ENCODE peak calls at places on chromosomes 12 and 14, in nine cellular contexts. T, Y, G, W, C, Q, D, H and J are unnamed samples.

GRCh38 chr12:83827860-83828259 is 1084.7 kb downstream of the SLC6A15 start:
- DNase-seq in T (no peak), Y (peak; percentile 84), G (no peak), W (peak; percentile 51), C (peak; percentile 59), Q (no peak), D (peak; percentile 23), H (peak; percentile 54), J (no peak)

GRCh38 chr12:93139028-93139665 is 210.1 kb upstream of the EEA1 start:
- DNase-seq in T (no peak), Y (no peak), G (no peak), W (no peak), C (no peak), Q (no peak), D (no peak), H (no peak), J (no peak)

GRCh38 chr12:113066806-113067400 is 10.4 kb downstream of the DTX1 start:
- DNase-seq in T (no peak), Y (peak; percentile 68), G (no peak), W (no peak), C (no peak), Q (no peak), D (no peak), H (no peak), J (no peak)

GRCh38 chr14:101546706-101547105 is 14.6 kb upstream of the DIO3 start:
- DNase-seq in T (no peak), Y (no peak), G (no peak), W (no peak), C (no peak), Q (no peak), D (no peak), H (no peak), J (no peak)

GRCh38 chr12:89783321-89784060 is 74.9 kb upstream of the ATP2B1 start:
- DNase-seq in T (peak; percentile 10), Y (no peak), G (peak; percentile 21), W (no peak), C (peak; percentile 76), Q (peak; percentile 21), D (no peak), H (no peak), J (no peak)

GRCh38 chr12:117087808-117088207 is 11.4 kb downstream of the TESC start:
- DNase-seq in T (no peak), Y (no peak), G (no peak), W (no peak), C (no peak), Q (no peak), D (no peak), H (no peak), J (no peak)

GRCh38 chr14:67940476-67940875 is 120.9 kb downstream of the RAD51B start:
- DNase-seq in T (peak; percentile 8), Y (no peak), G (no peak), W (no peak), C (peak; percentile 90), Q (peak; percentile 89), D (no peak), H (no peak), J (no peak)

GRCh38 chr12:104652910-104653309 is 196.2 kb downstream of the CHST11 start:
- DNase-seq in T (no peak), Y (no peak), G (no peak), W (no peak), C (no peak), Q (no peak), D (no peak), H (no peak), J (no peak)

GRCh38 chr12:26056335-26056734 is 68.5 kb downstream of the BHLHE41 start:
- DNase-seq in T (peak; percentile 63), Y (no peak), G (no peak), W (no peak), C (peak; percentile 51), Q (peak; percentile 33), D (no peak), H (no peak), J (no peak)

GRCh38 chr14:33525626-33526025 is 425.2 kb downstream of the EGLN3 start:
- DNase-seq in T (no peak), Y (no peak), G (no peak), W (no peak), C (peak; percentile 14), Q (no peak), D (no peak), H (no peak), J (no peak)

GRCh38 chr14:105760691-105761344 is 234.4 kb downstream of the TMEM121 start:
- DNase-seq in T (no peak), Y (no peak), G (no peak), W (no peak), C (no peak), Q (no peak), D (no peak), H (no peak), J (no peak)

GRCh38 chr12:71636704-71637115 is 26.9 kb downstream of the ZFC3H1 start:
- DNase-seq in T (peak; percentile 51), Y (peak; percentile 50), G (no peak), W (no peak), C (peak; percentile 81), Q (peak; percentile 87), D (peak; percentile 72), H (peak; percentile 91), J (peak; percentile 26)

GRCh38 chr12:29566441-29566840 is 69.0 kb upstream of the OVCH1 start:
- DNase-seq in T (peak; percentile 83), Y (no peak), G (no peak), W (no peak), C (peak; percentile 83), Q (no peak), D (no peak), H (no peak), J (no peak)

GRCh38 chr14:57961793-57962075 is 95.8 kb upstream of the SLC35F4 start:
- DNase-seq in T (no peak), Y (no peak), G (no peak), W (no peak), C (no peak), Q (no peak), D (no peak), H (peak; percentile 69), J (no peak)

GRCh38 chr12:50257226-50258166 is 25.8 kb downstream of the LIMA1 start:
- DNase-seq in T (no peak), Y (no peak), G (peak; percentile 69), W (no peak), C (peak; percentile 78), Q (peak; percentile 72), D (no peak), H (no peak), J (no peak)

GRCh38 chr12:18443768-18444437 is 182.6 kb downstream of the PIK3C2G start:
- DNase-seq in T (peak; percentile 60), Y (no peak), G (no peak), W (no peak), C (no peak), Q (no peak), D (no peak), H (no peak), J (no peak)

GRCh38 chr14:33799705-33800269 is 151.1 kb downstream of the EGLN3 start:
- DNase-seq in T (no peak), Y (no peak), G (no peak), W (no peak), C (no peak), Q (no peak), D (no peak), H (no peak), J (no peak)

GRCh38 chr12:132280436-132280835 is 49.0 kb downstream of the GALNT9 start:
- DNase-seq in T (no peak), Y (no peak), G (no peak), W (no peak), C (no peak), Q (no peak), D (no peak), H (no peak), J (no peak)

GRCh38 chr12:131493068-131493826 is 217.6 kb upstream of the SFSWAP start:
- DNase-seq in T (no peak), Y (peak; percentile 37), G (no peak), W (no peak), C (no peak), Q (no peak), D (no peak), H (no peak), J (no peak)

GRCh38 chr12:6540181-6540877 is 6.0 kb downstream of the GAPDH start:
- DNase-seq in T (peak; percentile 89), Y (peak; percentile 99), G (peak; percentile 99), W (peak; percentile 87), C (peak; percentile 95), Q (peak; percentile 96), D (peak; percentile 91), H (peak; percentile 75), J (peak; percentile 76)

GRCh38 chr12:56591961-56592360 is 38.2 kb downstream of the BAZ2A start:
- DNase-seq in T (peak; percentile 14), Y (no peak), G (no peak), W (no peak), C (no peak), Q (peak; percentile 48), D (no peak), H (no peak), J (no peak)
- H3K36me3 ChIP-seq in T (peaks cover 29% of the 10 kb centered on the region), Y (peaks cover 30% of the 10 kb centered on the region), G (no peaks in the 10 kb centered on the region), W (peaks cover 3% of the 10 kb centered on the region), C (peaks cover 24% of the 10 kb centered on the region), Q (peaks cover 48% of the 10 kb centered on the region), D (peaks cover 60% of the 10 kb centered on the region), H (no peaks in the 10 kb centered on the region), J (peaks cover 36% of the 10 kb centered on the region)

DNA sequence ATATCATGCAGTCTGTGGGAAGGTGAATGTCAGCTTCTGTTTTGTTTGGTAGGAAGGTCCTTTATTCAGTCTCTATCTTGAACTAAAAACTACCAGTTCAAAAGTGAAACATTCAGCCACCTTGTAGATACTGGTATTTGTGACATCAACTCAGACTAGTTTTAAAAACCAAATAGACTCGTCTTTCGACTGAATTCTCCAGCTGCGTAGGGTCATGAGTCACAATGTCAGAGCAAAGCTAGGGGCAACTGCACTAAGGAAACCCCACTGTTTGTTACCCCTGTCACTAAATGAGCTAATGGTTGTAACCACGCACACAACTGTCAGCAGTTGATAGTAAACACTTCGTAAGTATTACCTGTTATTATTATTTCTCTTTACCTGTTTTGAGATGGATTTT is 144.6 kb downstream of the PRIMA1 start:
- DNase-seq in T (no peak), Y (no peak), G (no peak), W (no peak), C (no peak), Q (no peak), D (no peak), H (no peak), J (no peak)
- H3K9ac ChIP-seq in T (no peak overlapping the region), Y (no peak overlapping the region), G (no peak overlapping the region), W (no peak overlapping the region), C (no peak overlapping the region), Q (no peak overlapping the region), D (no peak overlapping the region), H (no peak overlapping the region), J (no peak overlapping the region)

DNA sequence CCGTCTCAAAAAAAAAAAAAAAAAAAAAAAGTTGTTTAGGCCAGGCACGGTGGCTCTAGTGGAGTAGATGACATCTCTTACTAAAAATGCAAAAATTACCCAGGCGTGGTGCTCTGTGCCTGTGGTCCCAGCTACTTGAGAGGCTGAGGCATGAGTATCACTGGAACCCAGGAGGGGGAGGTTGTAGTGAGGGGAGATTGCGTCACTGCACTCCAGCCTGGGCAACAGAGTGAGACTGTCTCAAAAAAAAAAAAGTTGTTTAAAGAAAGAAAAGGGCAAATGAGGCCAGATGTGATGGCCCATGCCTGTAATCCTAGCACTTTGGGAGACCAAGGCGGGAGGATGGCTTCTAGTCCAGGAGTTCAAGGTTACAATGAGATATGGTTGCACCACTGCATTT is 36.6 kb upstream of the SPPL3 start:
- DNase-seq in T (peak; percentile 16), Y (no peak), G (no peak), W (no peak), C (peak; percentile 9), Q (peak; percentile 10), D (no peak), H (no peak), J (no peak)
- H3K4me1 ChIP-seq in T (no peaks in the 10 kb centered on the region), Y (no peaks in the 10 kb centered on the region), G (no peaks in the 10 kb centered on the region), W (no peaks in the 10 kb centered on the region), C (no peaks in the 10 kb centered on the region), Q (peaks cover 3% of the 10 kb centered on the region), D (no peaks in the 10 kb centered on the region), H (no peaks in the 10 kb centered on the region), J (no peaks in the 10 kb centered on the region)

GRCh38 chr12:62536546-62536945 is 69.9 kb downstream of the MON2 start:
- DNase-seq in T (no peak), Y (no peak), G (no peak), W (no peak), C (no peak), Q (no peak), D (no peak), H (no peak), J (no peak)
- H3K36me3 ChIP-seq in T (peaks cover 19% of the 10 kb centered on the region), Y (peaks cover 67% of the 10 kb centered on the region), G (no peaks in the 10 kb centered on the region), W (no peaks in the 10 kb centered on the region), C (peaks cover 5% of the 10 kb centered on the region), Q (peaks cover 41% of the 10 kb centered on the region), D (peaks cover 57% of the 10 kb centered on the region), H (peaks cover 21% of the 10 kb centered on the region), J (peaks cover 4% of the 10 kb centered on the region)